ENCODE peak calls at places on chromosomes 6 and 20, in eight cellular contexts. U is stimulated activated naive CD8-positive, alpha-beta T cell treated with anti-CD3 and anti-CD28 coated beads, Interleukin-15, Interleukin-2, amounts not matched to agents 100 U/mL and 50 U/mL, for 24 hours; V is COR-L47; T is stimulated activated CD8-positive, alpha-beta memory T cell treated with anti-CD3 and anti-CD28 coated beads, Interleukin-7, amount 100 ng/mL, for 24 hours; R is GM12865; J is foreskin fibroblast; L is ovary; G is NCI-H1092. C is an unnamed sample.

GRCh38 chr6:33091957-33092356 is 16.2 kb downstream of the HLA-DPB1 start:
- DNase-seq in U (peak), V (no peak), T (peak), R (peak), J (no peak), L (no peak), G (no peak), C (no peak)

GRCh38 chr20:2729251-2729713 is 36.7 kb downstream of the EBF4 start:
- DNase-seq in U (peak), V (no peak), T (no peak), R (no peak), J (no peak), L (no peak), G (no peak), C (no peak)

GRCh38 chr20:62588458-62589149 is 53.7 kb upstream of the SLCO4A1 start:
- DNase-seq in U (no peak), V (no peak), T (no peak), R (no peak), J (no peak), L (no peak), G (no peak), C (no peak)

GRCh38 chr20:48266571-48266970 is 481.3 kb upstream of the SULF2 start:
- DNase-seq in U (no peak), V (no peak), T (no peak), R (no peak), J (no peak), L (no peak), G (no peak), C (peak)

GRCh38 chr6:33633462-33634158 is 12.5 kb downstream of the ITPR3 start:
- DNase-seq in U (peak), V (peak), T (no peak), R (peak), J (peak), L (peak), G (no peak), C (no peak)

GRCh38 chr6:100464910-100465700 is at the start of gene SIM1:
- DNase-seq in U (peak), V (no peak), T (no peak), R (peak), J (peak), L (no peak), G (peak), C (no peak)

GRCh38 chr6:147651249-147652063 is 143.0 kb downstream of the SAMD5 start:
- DNase-seq in U (no peak), V (no peak), T (no peak), R (no peak), J (peak), L (no peak), G (no peak), C (no peak)

GRCh38 chr6:42281570-42281969 is 63.9 kb upstream of the MRPS10 start:
- DNase-seq in U (peak), V (no peak), T (no peak), R (no peak), J (no peak), L (no peak), G (no peak), C (no peak)

GRCh38 chr6:39130691-39131090 is 15.7 kb upstream of the SAYSD1 start:
- DNase-seq in U (no peak), V (no peak), T (no peak), R (no peak), J (no peak), L (no peak), G (no peak), C (no peak)

GRCh38 chr20:49790077-49790798 is 22.4 kb upstream of the SLC9A8 start:
- DNase-seq in U (no peak), V (no peak), T (no peak), R (no peak), J (peak), L (peak), G (no peak), C (no peak)

GRCh38 chr6:127990081-127990480 is 89.2 kb upstream of the THEMIS start:
- DNase-seq in U (no peak), V (no peak), T (no peak), R (no peak), J (no peak), L (no peak), G (no peak), C (no peak)

GRCh38 chr6:150528648-150529285 is 70.9 kb upstream of the PLEKHG1 start:
- DNase-seq in U (no peak), V (no peak), T (no peak), R (peak), J (peak), L (peak), G (no peak), C (no peak)

GRCh38 chr6:3759656-3760245 is 8.2 kb upstream of the PXDC1 start:
- DNase-seq in U (no peak), V (no peak), T (no peak), R (no peak), J (peak), L (no peak), G (no peak), C (no peak)

GRCh38 chr6:31187780-31188194 is 17.3 kb upstream of the POU5F1 start:
- DNase-seq in U (no peak), V (no peak), T (no peak), R (no peak), J (no peak), L (no peak), G (no peak), C (no peak)

GRCh38 chr20:54197621-54198604 is 10.0 kb upstream of the PFDN4 start:
- DNase-seq in U (no peak), V (no peak), T (no peak), R (peak), J (peak), L (no peak), G (no peak), C (no peak)

C was measured in coronary artery.